ENCODE peak calls at places on chromosomes 4 and X, in four cellular contexts. One of them, this sample, is unnamed.

GRCh38 chr4:82360298-82361177 is 13.3 kb downstream of the HNRNPD start:
- DNase-seq in stomach: no peak
- DNase-seq in astrocyte: peak; percentile 14
- DNase-seq in heart right ventricle: no peak
- DNase-seq in this sample: peak; percentile 60

GRCh38 chr4:8185280-8185679 is 13.8 kb upstream of the SH3TC1 start:
- DNase-seq in stomach: no peak
- DNase-seq in astrocyte: peak; percentile 85
- DNase-seq in heart right ventricle: no peak
- DNase-seq in this sample: peak; percentile 62

GRCh38 chr4:44100456-44100855 is 348.2 kb downstream of the KCTD8 start:
- DNase-seq in stomach: no peak
- DNase-seq in astrocyte: no peak
- DNase-seq in heart right ventricle: no peak
- DNase-seq in this sample: no peak

GRCh38 chr4:25953740-25954139 is 39.7 kb downstream of the SMIM20 start:
- DNase-seq in stomach: peak; percentile 27
- DNase-seq in astrocyte: peak; percentile 54
- DNase-seq in heart right ventricle: no peak
- DNase-seq in this sample: peak; percentile 92

GRCh38 chr4:86092684-86093083 is 267.2 kb downstream of the MAPK10 start:
- DNase-seq in stomach: no peak
- DNase-seq in astrocyte: peak; percentile 84
- DNase-seq in heart right ventricle: no peak
- DNase-seq in this sample: no peak

GRCh38 chrX:70433848-70434351 is 10.7 kb upstream of the DLG3 start:
- DNase-seq in stomach: peak; percentile 82
- DNase-seq in astrocyte: peak; percentile 14
- DNase-seq in heart right ventricle: peak; percentile 70
- DNase-seq in this sample: peak; percentile 75

GRCh38 chr4:622996-623913 is 2.1 kb upstream of the PDE6B start:
- DNase-seq in stomach: no peak
- DNase-seq in astrocyte: no peak
- DNase-seq in heart right ventricle: no peak
- DNase-seq in this sample: no peak

GRCh38 chr4:76558391-76559235 is 123.6 kb downstream of the SHROOM3 start:
- DNase-seq in stomach: no peak
- DNase-seq in astrocyte: peak; percentile 68
- DNase-seq in heart right ventricle: no peak
- DNase-seq in this sample: no peak

GRCh38 chr4:139457318-139457717 is 3.4 kb downstream of the RAB33B start:
- DNase-seq in stomach: no peak
- DNase-seq in astrocyte: no peak
- DNase-seq in heart right ventricle: no peak
- DNase-seq in this sample: no peak

GRCh38 chr4:34289962-34290361 is 1954.4 kb downstream of the ARAP2 start:
- DNase-seq in stomach: no peak
- DNase-seq in astrocyte: no peak
- DNase-seq in heart right ventricle: no peak
- DNase-seq in this sample: no peak

GRCh38 chr4:113162089-113162488 is 112.6 kb downstream of the ANK2 start:
- DNase-seq in stomach: no peak
- DNase-seq in astrocyte: no peak
- DNase-seq in heart right ventricle: no peak
- DNase-seq in this sample: no peak

GRCh38 chr4:21780158-21780557 is 168.4 kb downstream of the KCNIP4 start:
- DNase-seq in stomach: no peak
- DNase-seq in astrocyte: peak; percentile 57
- DNase-seq in heart right ventricle: no peak
- DNase-seq in this sample: peak; percentile 89

GRCh38 chr4:189787216-189788031 is 153.2 kb upstream of the FRG1 start:
- DNase-seq in stomach: no peak
- DNase-seq in astrocyte: no peak
- DNase-seq in heart right ventricle: no peak
- DNase-seq in this sample: no peak

GRCh38 chr4:30443289-30443688 is 276.9 kb upstream of the PCDH7 start:
- DNase-seq in stomach: no peak
- DNase-seq in astrocyte: no peak
- DNase-seq in heart right ventricle: no peak
- DNase-seq in this sample: no peak

GRCh38 chrX:104696667-104697066 is 130.7 kb downstream of the IL1RAPL2 start:
- DNase-seq in stomach: no peak
- DNase-seq in astrocyte: no peak
- DNase-seq in heart right ventricle: no peak
- DNase-seq in this sample: no peak

GRCh38 chr4:77201857-77202256 is 44.9 kb downstream of the CCNG2 start:
- DNase-seq in stomach: no peak
- DNase-seq in astrocyte: no peak
- DNase-seq in heart right ventricle: no peak
- DNase-seq in this sample: no peak

GRCh38 chr4:181959121-181959520 is 284.1 kb upstream of the TENM3 start:
- DNase-seq in stomach: no peak
- DNase-seq in astrocyte: peak; percentile 89
- DNase-seq in heart right ventricle: no peak
- DNase-seq in this sample: peak; percentile 15

GRCh38 chrX:28408017-28408723 is 179.1 kb upstream of the IL1RAPL1 start:
- DNase-seq in stomach: no peak
- DNase-seq in astrocyte: no peak
- DNase-seq in heart right ventricle: no peak
- DNase-seq in this sample: no peak
- H3K4me1 ChIP-seq in stomach: no peaks in the 10 kb centered on the region
- H3K4me1 ChIP-seq in astrocyte: no peaks in the 10 kb centered on the region
- H3K4me1 ChIP-seq in heart right ventricle: no peaks in the 10 kb centered on the region
- H3K4me1 ChIP-seq in this sample: no peaks in the 10 kb centered on the region

GRCh38 chr4:145546556-145546955 is 64.9 kb downstream of the SMAD1 start:
- DNase-seq in stomach: no peak
- DNase-seq in astrocyte: peak; percentile 76
- DNase-seq in heart right ventricle: no peak
- DNase-seq in this sample: no peak
- H3K27ac ChIP-seq in stomach: peak overlapping the region; percentile 55
- H3K27ac ChIP-seq in astrocyte: peak overlapping the region; percentile 67
- H3K27ac ChIP-seq in heart right ventricle: peak overlapping the region; percentile 9
- H3K27ac ChIP-seq in this sample: peak overlapping the region; percentile 83

GRCh38 chrX:21973321-21974010 is 33.0 kb downstream of the SMS start:
- DNase-seq in stomach: no peak
- DNase-seq in astrocyte: no peak
- DNase-seq in heart right ventricle: no peak
- DNase-seq in this sample: no peak
- H3K36me3 ChIP-seq in stomach: peaks cover 33% of the 10 kb centered on the region
- H3K36me3 ChIP-seq in astrocyte: peaks cover 19% of the 10 kb centered on the region
- H3K36me3 ChIP-seq in heart right ventricle: no peaks in the 10 kb centered on the region
- H3K36me3 ChIP-seq in this sample: peaks cover 24% of the 10 kb centered on the region

GRCh38 chr4:41140410-41140809 is 73.9 kb downstream of the APBB2 start:
- DNase-seq in stomach: no peak
- DNase-seq in astrocyte: no peak
- DNase-seq in heart right ventricle: no peak
- DNase-seq in this sample: no peak

GRCh38 chr4:41135761-41136160 is 78.6 kb downstream of the APBB2 start:
- DNase-seq in stomach: no peak
- DNase-seq in astrocyte: no peak
- DNase-seq in heart right ventricle: no peak
- DNase-seq in this sample: no peak

GRCh38 chr4:41134581-41134980 is 79.8 kb downstream of the APBB2 start:
- DNase-seq in stomach: no peak
- DNase-seq in astrocyte: no peak
- DNase-seq in heart right ventricle: no peak
- DNase-seq in this sample: peak; percentile 43

GRCh38 chr4:41136456-41136855 is 77.9 kb downstream of the APBB2 start:
- DNase-seq in stomach: no peak
- DNase-seq in astrocyte: no peak
- DNase-seq in heart right ventricle: no peak
- DNase-seq in this sample: no peak

DNA sequence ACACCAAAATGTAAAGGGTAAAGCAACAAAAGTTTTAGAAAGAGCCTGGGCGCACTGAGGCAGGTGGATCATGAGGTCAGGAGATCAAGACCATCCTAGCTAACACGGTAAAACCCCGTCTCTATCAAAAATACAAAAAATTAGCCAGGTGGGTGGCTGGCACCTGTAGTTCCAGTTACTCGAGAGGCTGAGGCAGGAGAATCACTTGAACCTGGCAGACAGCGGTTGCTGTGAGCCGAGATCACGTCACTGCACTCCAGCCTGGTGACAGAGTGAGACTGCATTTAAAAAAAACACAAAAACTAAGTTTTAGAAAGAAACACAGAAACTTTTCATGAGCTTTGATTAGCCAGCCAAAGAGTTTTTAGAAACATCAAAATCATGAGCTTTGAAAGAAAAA is 76.5 kb downstream of the APBB2 start:
- DNase-seq in stomach: no peak
- DNase-seq in astrocyte: no peak
- DNase-seq in heart right ventricle: no peak
- DNase-seq in this sample: no peak
- H3K4me1 ChIP-seq in stomach: peaks cover 52% of the 10 kb centered on the region
- H3K4me1 ChIP-seq in astrocyte: peaks cover 22% of the 10 kb centered on the region
- H3K4me1 ChIP-seq in heart right ventricle: peaks cover 49% of the 10 kb centered on the region
- H3K4me1 ChIP-seq in this sample: peaks cover 52% of the 10 kb centered on the region

This sample was measured in SJCRH30.